ENCODE peak calls at places on chromosomes 4 and X, in six cellular contexts. One of them, this sample, is unnamed. For H3K36me3, the result is how much of the 10 kb centered on the place peaks cover.

GRCh38 chr4:133151681-133152329 is 2.7 kb downstream of the PCDH10 start:
- DNase-seq in lower lobe of right lung: no peak
- DNase-seq in tibial artery: no peak
- DNase-seq in CD8-positive, alpha-beta T cell: no peak
- DNase-seq in Karpas-422: no peak
- DNase-seq in uterus: no peak
- DNase-seq in this sample: no peak

GRCh38 chrX:123184199-123184857 is at the start of gene GRIA3:
- DNase-seq in lower lobe of right lung: no peak
- DNase-seq in tibial artery: peak
- DNase-seq in CD8-positive, alpha-beta T cell: no peak
- DNase-seq in Karpas-422: no peak
- DNase-seq in uterus: no peak
- DNase-seq in this sample: no peak

GRCh38 chrX:20547649-20548051 is 280.9 kb upstream of the RPS6KA3 start:
- DNase-seq in lower lobe of right lung: no peak
- DNase-seq in tibial artery: peak
- DNase-seq in CD8-positive, alpha-beta T cell: no peak
- DNase-seq in Karpas-422: no peak
- DNase-seq in uterus: peak
- DNase-seq in this sample: no peak

GRCh38 chrX:7068939-7069367 is 78.6 kb upstream of the STS start:
- DNase-seq in lower lobe of right lung: no peak
- DNase-seq in tibial artery: no peak
- DNase-seq in CD8-positive, alpha-beta T cell: no peak
- DNase-seq in Karpas-422: peak
- DNase-seq in uterus: no peak
- DNase-seq in this sample: no peak

GRCh38 chrX:29870608-29871007 is 344.8 kb upstream of the MAGEB2 start:
- DNase-seq in lower lobe of right lung: no peak
- DNase-seq in tibial artery: no peak
- DNase-seq in CD8-positive, alpha-beta T cell: no peak
- DNase-seq in Karpas-422: no peak
- DNase-seq in uterus: no peak
- DNase-seq in this sample: no peak

GRCh38 chr4:148151797-148152196 is 290.4 kb downstream of the NR3C2 start:
- DNase-seq in lower lobe of right lung: no peak
- DNase-seq in tibial artery: no peak
- DNase-seq in CD8-positive, alpha-beta T cell: no peak
- DNase-seq in Karpas-422: no peak
- DNase-seq in uterus: no peak
- DNase-seq in this sample: no peak

GRCh38 chr4:136281307-136281706 is 1251.0 kb downstream of the PCDH18 start:
- DNase-seq in lower lobe of right lung: no peak
- DNase-seq in tibial artery: no peak
- DNase-seq in CD8-positive, alpha-beta T cell: no peak
- DNase-seq in Karpas-422: no peak
- DNase-seq in uterus: no peak
- DNase-seq in this sample: no peak

GRCh38 chr4:167419468-167420133 is 185.3 kb upstream of the SPOCK3 start:
- DNase-seq in lower lobe of right lung: no peak
- DNase-seq in tibial artery: no peak
- DNase-seq in CD8-positive, alpha-beta T cell: no peak
- DNase-seq in Karpas-422: no peak
- DNase-seq in uterus: no peak
- DNase-seq in this sample: no peak

GRCh38 chr4:20662851-20663250 is 37.4 kb upstream of the PACRGL start:
- DNase-seq in lower lobe of right lung: no peak
- DNase-seq in tibial artery: no peak
- DNase-seq in CD8-positive, alpha-beta T cell: no peak
- DNase-seq in Karpas-422: no peak
- DNase-seq in uterus: no peak
- DNase-seq in this sample: no peak

GRCh38 chr4:138677651-138678202 is 337.9 kb upstream of the NOCT start:
- DNase-seq in lower lobe of right lung: no peak
- DNase-seq in tibial artery: no peak
- DNase-seq in CD8-positive, alpha-beta T cell: no peak
- DNase-seq in Karpas-422: peak
- DNase-seq in uterus: no peak
- DNase-seq in this sample: no peak

GRCh38 chrX:116232833-116233232 is 62.3 kb downstream of the AGTR2 start:
- DNase-seq in lower lobe of right lung: no peak
- DNase-seq in tibial artery: no peak
- DNase-seq in CD8-positive, alpha-beta T cell: no peak
- DNase-seq in Karpas-422: no peak
- DNase-seq in uterus: no peak
- DNase-seq in this sample: no peak

GRCh38 chrX:152830312-152831305 is at the start of the genes CETN2 and NSDHL:
- DNase-seq in lower lobe of right lung: peak
- DNase-seq in tibial artery: peak
- DNase-seq in CD8-positive, alpha-beta T cell: peak
- DNase-seq in Karpas-422: peak
- DNase-seq in uterus: peak
- DNase-seq in this sample: peak

GRCh38 chr4:69858683-69859082 is 1.3 kb downstream of the SULT1E1 start:
- DNase-seq in lower lobe of right lung: no peak
- DNase-seq in tibial artery: no peak
- DNase-seq in CD8-positive, alpha-beta T cell: no peak
- DNase-seq in Karpas-422: no peak
- DNase-seq in uterus: no peak
- DNase-seq in this sample: no peak

GRCh38 chrX:128518508-128518907 is 466.3 kb upstream of the ACTRT1 start:
- DNase-seq in lower lobe of right lung: no peak
- DNase-seq in tibial artery: no peak
- DNase-seq in CD8-positive, alpha-beta T cell: no peak
- DNase-seq in Karpas-422: peak
- DNase-seq in uterus: no peak
- DNase-seq in this sample: no peak
- H3K27ac ChIP-seq in lower lobe of right lung: no peak
- H3K27ac ChIP-seq in tibial artery: no peak
- H3K27ac ChIP-seq in CD8-positive, alpha-beta T cell: no peak
- H3K27ac ChIP-seq in Karpas-422: no peak
- H3K27ac ChIP-seq in uterus: no peak
- H3K27ac ChIP-seq in this sample: no peak

GRCh38 chr4:2672700-2673099 is 83.4 kb downstream of the TNIP2 start:
- DNase-seq in lower lobe of right lung: no peak
- DNase-seq in tibial artery: no peak
- DNase-seq in CD8-positive, alpha-beta T cell: no peak
- DNase-seq in Karpas-422: peak
- DNase-seq in uterus: no peak
- DNase-seq in this sample: no peak
- H3K36me3 ChIP-seq in lower lobe of right lung: half or more
- H3K36me3 ChIP-seq in tibial artery: half or more
- H3K36me3 ChIP-seq in CD8-positive, alpha-beta T cell: under half
- H3K36me3 ChIP-seq in Karpas-422: under half
- H3K36me3 ChIP-seq in uterus: under half
- H3K36me3 ChIP-seq in this sample: under half

DNA sequence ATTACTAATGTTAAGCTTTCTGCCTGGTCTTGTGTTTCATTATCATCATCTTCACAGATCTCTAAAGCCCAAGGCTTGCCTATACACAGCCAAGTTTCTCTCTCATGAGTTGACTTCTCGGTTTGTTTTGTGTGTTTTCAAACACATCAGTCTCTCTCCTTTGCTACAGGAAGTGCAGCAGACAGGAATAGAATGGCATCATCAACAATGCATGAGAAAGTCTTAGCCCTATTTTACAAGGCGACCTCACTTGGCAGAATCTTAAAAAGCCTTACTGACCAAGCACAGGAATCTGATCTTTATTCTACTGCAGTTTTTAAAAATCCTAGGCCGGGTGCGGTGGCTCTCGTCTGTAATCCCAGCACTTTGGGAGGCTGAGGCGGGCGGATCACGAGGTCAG is 36.8 kb downstream of the CC2D2A start:
- DNase-seq in lower lobe of right lung: no peak
- DNase-seq in tibial artery: no peak
- DNase-seq in CD8-positive, alpha-beta T cell: no peak
- DNase-seq in Karpas-422: no peak
- DNase-seq in uterus: no peak
- DNase-seq in this sample: no peak
- H3K27ac ChIP-seq in lower lobe of right lung: no peak
- H3K27ac ChIP-seq in tibial artery: no peak
- H3K27ac ChIP-seq in CD8-positive, alpha-beta T cell: no peak
- H3K27ac ChIP-seq in Karpas-422: no peak
- H3K27ac ChIP-seq in uterus: no peak
- H3K27ac ChIP-seq in this sample: no peak

GRCh38 chrX:154443479-154443910 is 446 bp upstream of the FAM50A start:
- DNase-seq in lower lobe of right lung: no peak
- DNase-seq in tibial artery: no peak
- DNase-seq in CD8-positive, alpha-beta T cell: no peak
- DNase-seq in Karpas-422: peak
- DNase-seq in uterus: no peak
- DNase-seq in this sample: no peak
- H3K36me3 ChIP-seq in lower lobe of right lung: under half
- H3K36me3 ChIP-seq in tibial artery: under half
- H3K36me3 ChIP-seq in CD8-positive, alpha-beta T cell: under half
- H3K36me3 ChIP-seq in Karpas-422: under half
- H3K36me3 ChIP-seq in uterus: under half
- H3K36me3 ChIP-seq in this sample: under half

DNA sequence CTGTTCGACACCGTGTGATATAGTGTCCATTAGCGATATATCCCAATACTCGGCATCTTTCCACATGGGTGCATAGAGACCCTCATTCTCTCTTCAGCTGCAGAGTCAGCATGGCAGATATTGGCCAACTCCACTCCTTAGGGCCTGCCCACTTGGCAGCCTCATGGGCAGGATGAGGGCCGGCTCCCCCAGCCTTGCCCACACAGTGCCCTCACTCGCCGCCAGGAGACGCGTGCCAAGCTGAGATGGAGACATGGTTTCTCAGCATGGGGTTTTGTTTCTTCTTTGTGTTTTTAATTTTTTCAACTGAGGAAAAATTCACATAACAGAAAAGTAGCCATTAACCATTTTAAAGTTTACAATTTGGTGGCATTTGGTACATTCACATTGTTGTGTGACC is 5.3 kb upstream of the PLXNA3 start:
- DNase-seq in lower lobe of right lung: no peak
- DNase-seq in tibial artery: no peak
- DNase-seq in CD8-positive, alpha-beta T cell: no peak
- DNase-seq in Karpas-422: no peak
- DNase-seq in uterus: no peak
- DNase-seq in this sample: no peak
- H3K27ac ChIP-seq in lower lobe of right lung: no peak
- H3K27ac ChIP-seq in tibial artery: no peak
- H3K27ac ChIP-seq in CD8-positive, alpha-beta T cell: no peak
- H3K27ac ChIP-seq in Karpas-422: no peak
- H3K27ac ChIP-seq in uterus: no peak
- H3K27ac ChIP-seq in this sample: no peak

DNA sequence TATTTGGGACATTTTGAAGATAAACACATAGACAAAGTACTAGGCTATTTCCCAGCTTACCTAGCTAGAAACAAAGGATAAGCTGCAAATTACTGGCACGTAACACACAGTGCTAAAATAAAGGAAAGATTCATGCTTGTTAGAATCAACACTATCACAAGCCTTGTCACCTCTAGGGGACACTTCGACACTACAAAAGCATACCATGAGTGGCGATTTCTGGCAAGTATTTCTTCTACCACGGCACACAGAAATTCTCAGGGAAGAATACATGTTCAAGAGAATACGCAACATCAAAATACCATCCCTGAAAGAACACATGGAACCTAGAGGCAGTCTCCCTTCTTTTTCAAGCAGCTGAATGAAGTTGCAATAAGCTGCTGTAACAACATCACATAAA is 5.1 kb downstream of the MECP2 start:
- DNase-seq in lower lobe of right lung: no peak
- DNase-seq in tibial artery: no peak
- DNase-seq in CD8-positive, alpha-beta T cell: no peak
- DNase-seq in Karpas-422: no peak
- DNase-seq in uterus: no peak
- DNase-seq in this sample: no peak
- H3K36me3 ChIP-seq in lower lobe of right lung: under half
- H3K36me3 ChIP-seq in tibial artery: under half
- H3K36me3 ChIP-seq in CD8-positive, alpha-beta T cell: under half
- H3K36me3 ChIP-seq in Karpas-422: under half
- H3K36me3 ChIP-seq in uterus: under half
- H3K36me3 ChIP-seq in this sample: under half

GRCh38 chrX:130174937-130175336 is 3.2 kb downstream of the RAB33A start:
- DNase-seq in lower lobe of right lung: no peak
- DNase-seq in tibial artery: no peak
- DNase-seq in CD8-positive, alpha-beta T cell: no peak
- DNase-seq in Karpas-422: no peak
- DNase-seq in uterus: no peak
- DNase-seq in this sample: no peak
- H3K27ac ChIP-seq in lower lobe of right lung: no peak
- H3K27ac ChIP-seq in tibial artery: peak
- H3K27ac ChIP-seq in CD8-positive, alpha-beta T cell: no peak
- H3K27ac ChIP-seq in Karpas-422: no peak
- H3K27ac ChIP-seq in uterus: peak
- H3K27ac ChIP-seq in this sample: no peak

DNA sequence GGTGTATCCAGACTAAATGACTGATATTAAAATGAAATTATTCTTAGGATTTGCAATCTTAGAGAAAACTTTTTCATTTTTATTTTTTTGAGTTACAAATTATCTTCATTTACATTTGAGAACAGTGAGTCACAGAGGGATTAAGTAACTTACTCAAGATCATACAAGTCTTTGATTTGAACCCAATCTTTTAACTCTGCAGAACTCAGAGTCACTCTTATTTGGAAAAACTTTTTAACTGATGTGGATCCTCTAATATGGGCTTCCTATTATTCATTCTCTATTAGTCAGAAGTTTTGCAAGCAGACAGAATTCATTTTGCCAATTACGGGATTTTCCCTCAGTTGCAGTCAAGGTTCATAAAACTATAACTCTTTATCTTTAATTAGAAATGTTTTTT is 20.1 kb downstream of the HPRT1 start:
- DNase-seq in lower lobe of right lung: no peak
- DNase-seq in tibial artery: no peak
- DNase-seq in CD8-positive, alpha-beta T cell: no peak
- DNase-seq in Karpas-422: no peak
- DNase-seq in uterus: no peak
- DNase-seq in this sample: no peak
- H3K36me3 ChIP-seq in lower lobe of right lung: under half
- H3K36me3 ChIP-seq in tibial artery: under half
- H3K36me3 ChIP-seq in CD8-positive, alpha-beta T cell: under half
- H3K36me3 ChIP-seq in Karpas-422: under half
- H3K36me3 ChIP-seq in uterus: under half
- H3K36me3 ChIP-seq in this sample: under half

DNA sequence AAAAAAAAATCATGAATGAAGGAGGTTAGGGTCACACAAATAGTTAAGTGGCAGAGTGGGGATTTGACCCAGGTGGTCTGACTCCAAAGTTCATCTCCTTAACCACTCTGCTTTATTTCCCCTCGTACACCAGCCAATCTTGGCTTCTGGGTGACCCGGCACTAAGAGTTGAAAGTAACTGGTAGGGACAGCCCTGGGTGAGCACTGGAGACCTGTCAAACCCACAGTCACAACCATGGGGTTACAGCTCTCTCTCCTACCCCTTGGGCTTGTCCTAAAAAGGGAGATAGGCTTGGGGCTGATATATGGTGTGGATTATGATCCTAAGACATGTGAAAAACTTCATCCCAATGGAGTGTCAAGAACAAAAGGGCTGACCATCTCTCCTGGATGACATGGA is 12.5 kb downstream of the IGFBP7 start:
- DNase-seq in lower lobe of right lung: no peak
- DNase-seq in tibial artery: no peak
- DNase-seq in CD8-positive, alpha-beta T cell: no peak
- DNase-seq in Karpas-422: no peak
- DNase-seq in uterus: no peak
- DNase-seq in this sample: no peak
- H3K27ac ChIP-seq in lower lobe of right lung: peak
- H3K27ac ChIP-seq in tibial artery: peak
- H3K27ac ChIP-seq in CD8-positive, alpha-beta T cell: no peak
- H3K27ac ChIP-seq in Karpas-422: no peak
- H3K27ac ChIP-seq in uterus: peak
- H3K27ac ChIP-seq in this sample: no peak

This sample was measured in naive thymus-derived CD4-positive, alpha-beta T cell.